ENCODE peak calls at places on chromosomes 2 and 18, in four cellular contexts. One of them, this sample, is unnamed.

GRCh38 chr18:56709463-56709862 is 58.3 kb downstream of the WDR7 start:
- DNase-seq in ovary: no peak
- DNase-seq in left lung: no peak
- DNase-seq in IMR-90: peak; percentile 90
- DNase-seq in this sample: no peak

GRCh38 chr2:88165604-88166003 is 4.5 kb upstream of the THNSL2 start:
- DNase-seq in ovary: no peak
- DNase-seq in left lung: no peak
- DNase-seq in IMR-90: no peak
- DNase-seq in this sample: no peak

GRCh38 chr18:363327-364115 is 95.7 kb upstream of the THOC1 start:
- DNase-seq in ovary: no peak
- DNase-seq in left lung: no peak
- DNase-seq in IMR-90: peak; percentile 20
- DNase-seq in this sample: no peak

GRCh38 chr2:17621781-17622180 is 81.3 kb downstream of the VSNL1 start:
- DNase-seq in ovary: no peak
- DNase-seq in left lung: no peak
- DNase-seq in IMR-90: peak; percentile 65
- DNase-seq in this sample: no peak

GRCh38 chr2:101332885-101333766 is 24.6 kb upstream of the RNF149 start:
- DNase-seq in ovary: no peak
- DNase-seq in left lung: no peak
- DNase-seq in IMR-90: no peak
- DNase-seq in this sample: no peak

GRCh38 chr2:213151437-213152064 is at the start of gene IKZF2:
- DNase-seq in ovary: peak; percentile 84
- DNase-seq in left lung: peak; percentile 85
- DNase-seq in IMR-90: peak; percentile 94
- DNase-seq in this sample: peak; percentile 93

GRCh38 chr2:16487686-16488085 is 177.9 kb downstream of the CYRIA start:
- DNase-seq in ovary: no peak
- DNase-seq in left lung: no peak
- DNase-seq in IMR-90: peak; percentile 13
- DNase-seq in this sample: no peak

GRCh38 chr2:42795871-42796301 is 3.5 kb upstream of the HAAO start:
- DNase-seq in ovary: no peak
- DNase-seq in left lung: no peak
- DNase-seq in IMR-90: peak; percentile 84
- DNase-seq in this sample: no peak

GRCh38 chr2:199315299-199316179 is 142.2 kb downstream of the SATB2 start:
- DNase-seq in ovary: no peak
- DNase-seq in left lung: no peak
- DNase-seq in IMR-90: peak; percentile 80
- DNase-seq in this sample: no peak

GRCh38 chr18:22194151-22194598 is 24.8 kb downstream of the GATA6 start:
- DNase-seq in ovary: peak; percentile 59
- DNase-seq in left lung: no peak
- DNase-seq in IMR-90: no peak
- DNase-seq in this sample: no peak

GRCh38 chr18:10949655-10950054 is 199.7 kb downstream of the PIEZO2 start:
- DNase-seq in ovary: no peak
- DNase-seq in left lung: no peak
- DNase-seq in IMR-90: peak; percentile 2
- DNase-seq in this sample: no peak

GRCh38 chr18:21911551-21911950 is 171.0 kb downstream of the MIB1 start:
- DNase-seq in ovary: no peak
- DNase-seq in left lung: no peak
- DNase-seq in IMR-90: no peak
- DNase-seq in this sample: no peak

GRCh38 chr18:11096411-11096810 is 53.0 kb downstream of the PIEZO2 start:
- DNase-seq in ovary: no peak
- DNase-seq in left lung: no peak
- DNase-seq in IMR-90: no peak
- DNase-seq in this sample: no peak

GRCh38 chr2:143282684-143283083 is 153.5 kb downstream of the ARHGAP15 start:
- DNase-seq in ovary: no peak
- DNase-seq in left lung: no peak
- DNase-seq in IMR-90: no peak
- DNase-seq in this sample: no peak

GRCh38 chr2:101473911-101474751 is 781 bp downstream of the RFX8 start:
- DNase-seq in ovary: peak; percentile 70
- DNase-seq in left lung: peak; percentile 63
- DNase-seq in IMR-90: peak; percentile 45
- DNase-seq in this sample: peak; percentile 69

GRCh38 chr2:46989491-46990230 is 74.1 kb upstream of the MCFD2 start:
- DNase-seq in ovary: no peak
- DNase-seq in left lung: no peak
- DNase-seq in IMR-90: no peak
- DNase-seq in this sample: no peak

GRCh38 chr2:88692187-88692586 is 714 bp downstream of the RPIA start:
- DNase-seq in ovary: no peak
- DNase-seq in left lung: peak; percentile 36
- DNase-seq in IMR-90: peak; percentile 7
- DNase-seq in this sample: peak; percentile 72

GRCh38 chr2:42449163-42450087 is 44.4 kb downstream of the KCNG3 start:
- DNase-seq in ovary: no peak
- DNase-seq in left lung: no peak
- DNase-seq in IMR-90: no peak
- DNase-seq in this sample: no peak

GRCh38 chr2:84888401-84889276 is 7.8 kb upstream of the TRABD2A start:
- DNase-seq in ovary: no peak
- DNase-seq in left lung: no peak
- DNase-seq in IMR-90: peak; percentile 83
- DNase-seq in this sample: no peak

GRCh38 chr2:28754321-28754720 is 2.7 kb downstream of the PPP1CB start:
- DNase-seq in ovary: no peak
- DNase-seq in left lung: no peak
- DNase-seq in IMR-90: peak; percentile 26
- DNase-seq in this sample: no peak

GRCh38 chr18:78884502-78884901 is 95.1 kb upstream of the SALL3 start:
- DNase-seq in ovary: no peak
- DNase-seq in left lung: no peak
- DNase-seq in IMR-90: no peak
- DNase-seq in this sample: no peak

GRCh38 chr2:230203110-230203676 is 16.6 kb downstream of the SP110 start:
- DNase-seq in ovary: no peak
- DNase-seq in left lung: no peak
- DNase-seq in IMR-90: no peak
- DNase-seq in this sample: no peak

GRCh38 chr2:6499691-6500090 is 366.0 kb downstream of the CMPK2 start:
- DNase-seq in ovary: no peak
- DNase-seq in left lung: no peak
- DNase-seq in IMR-90: no peak
- DNase-seq in this sample: no peak

GRCh38 chr2:127844973-127845372 is 13.0 kb downstream of the POLR2D start:
- DNase-seq in ovary: no peak
- DNase-seq in left lung: no peak
- DNase-seq in IMR-90: no peak
- DNase-seq in this sample: no peak

GRCh38 chr2:33032245-33032644 is 85.5 kb downstream of the LTBP1 start:
- DNase-seq in ovary: no peak
- DNase-seq in left lung: no peak
- DNase-seq in IMR-90: no peak
- DNase-seq in this sample: no peak

GRCh38 chr2:37675006-37675405 is 3.6 kb upstream of the CDC42EP3 start:
- DNase-seq in ovary: no peak
- DNase-seq in left lung: no peak
- DNase-seq in IMR-90: no peak
- DNase-seq in this sample: no peak

DNA sequence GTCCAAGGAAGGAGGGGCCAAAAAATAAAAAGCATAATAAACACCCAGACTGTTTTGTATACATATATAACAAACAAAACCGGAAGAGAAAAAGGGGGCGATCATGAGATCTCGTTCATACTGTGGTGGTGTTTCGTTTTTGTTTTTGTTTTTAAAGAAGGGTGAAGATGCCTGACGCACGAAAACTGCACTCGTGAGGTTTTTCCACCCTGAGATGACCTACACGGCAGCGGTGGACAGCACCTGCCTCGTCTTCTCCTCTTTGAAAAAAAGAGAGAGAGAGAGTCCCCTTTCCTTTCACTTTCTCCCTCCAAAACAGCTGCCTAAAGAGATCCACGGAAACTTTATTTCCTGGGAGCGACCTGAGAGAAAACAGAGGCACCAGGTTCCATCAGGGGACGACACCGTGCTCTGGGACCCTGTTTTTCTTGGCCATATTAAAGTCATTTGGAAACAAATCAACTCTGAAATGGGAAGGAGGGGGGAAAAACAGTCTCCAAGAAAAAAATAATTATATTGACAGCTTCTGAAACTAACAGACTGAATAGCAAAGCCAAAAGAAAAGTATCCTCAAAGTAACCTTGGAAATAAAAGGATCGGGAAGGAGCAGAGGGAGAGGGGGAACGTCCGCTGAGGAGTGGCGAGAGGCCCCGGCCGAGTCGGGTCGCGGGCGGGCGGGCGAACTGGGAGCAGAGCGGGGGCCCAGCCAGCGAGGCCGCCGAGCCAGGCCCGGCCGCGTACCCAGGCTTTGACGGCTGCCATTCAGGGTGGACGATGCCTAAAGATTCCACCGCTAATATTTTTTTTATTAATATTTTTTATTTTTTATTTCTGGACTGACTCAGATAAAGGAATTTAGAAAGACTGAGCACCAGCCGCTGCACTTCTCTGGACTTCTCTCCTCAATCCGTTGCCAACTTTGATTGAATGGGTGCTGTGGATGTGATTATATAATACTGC is 3.6 kb downstream of the POU3F3 start:
- DNase-seq in ovary: no peak
- DNase-seq in left lung: no peak
- DNase-seq in IMR-90: no peak
- DNase-seq in this sample: no peak
- H3K4me1 ChIP-seq in ovary: peaks cover 9% of the 10 kb centered on the region
- H3K4me1 ChIP-seq in left lung: peaks cover 49% of the 10 kb centered on the region
- H3K4me1 ChIP-seq in IMR-90: no peaks in the 10 kb centered on the region
- H3K4me1 ChIP-seq in this sample: peaks cover 12% of the 10 kb centered on the region

GRCh38 chr2:109597283-109597682 is 16.5 kb downstream of the SEPTIN10 start:
- DNase-seq in ovary: no peak
- DNase-seq in left lung: no peak
- DNase-seq in IMR-90: no peak
- DNase-seq in this sample: no peak
- H3K27ac ChIP-seq in ovary: no peak overlapping the region
- H3K27ac ChIP-seq in left lung: no peak overlapping the region
- H3K27ac ChIP-seq in IMR-90: no peak overlapping the region
- H3K27ac ChIP-seq in this sample: no peak overlapping the region

GRCh38 chr2:196268538-196269338 is 97.4 kb upstream of the STK17B start:
- DNase-seq in ovary: no peak
- DNase-seq in left lung: no peak
- DNase-seq in IMR-90: peak; percentile 74
- DNase-seq in this sample: no peak

GRCh38 chr2:196263181-196263747 is 91.9 kb upstream of the STK17B start:
- DNase-seq in ovary: no peak
- DNase-seq in left lung: no peak
- DNase-seq in IMR-90: peak; percentile 64
- DNase-seq in this sample: no peak

GRCh38 chr2:196266351-196266750 is 95.0 kb upstream of the STK17B start:
- DNase-seq in ovary: no peak
- DNase-seq in left lung: no peak
- DNase-seq in IMR-90: no peak
- DNase-seq in this sample: no peak

GRCh38 chr2:196268022-196268421 is 96.6 kb upstream of the STK17B start:
- DNase-seq in ovary: no peak
- DNase-seq in left lung: no peak
- DNase-seq in IMR-90: peak; percentile 48
- DNase-seq in this sample: no peak

GRCh38 chr2:196266855-196267254 is 95.5 kb upstream of the STK17B start:
- DNase-seq in ovary: no peak
- DNase-seq in left lung: no peak
- DNase-seq in IMR-90: no peak
- DNase-seq in this sample: no peak
- H3K4me1 ChIP-seq in ovary: no peaks in the 10 kb centered on the region
- H3K4me1 ChIP-seq in left lung: peaks cover 42% of the 10 kb centered on the region
- H3K4me1 ChIP-seq in IMR-90: peaks cover 2% of the 10 kb centered on the region
- H3K4me1 ChIP-seq in this sample: peaks cover 39% of the 10 kb centered on the region

GRCh38 chr2:203470371-203470770 is 64.7 kb downstream of the RAPH1 start:
- DNase-seq in ovary: no peak
- DNase-seq in left lung: no peak
- DNase-seq in IMR-90: no peak
- DNase-seq in this sample: no peak

GRCh38 chr2:203471323-203471722 is 63.8 kb downstream of the RAPH1 start:
- DNase-seq in ovary: no peak
- DNase-seq in left lung: no peak
- DNase-seq in IMR-90: no peak
- DNase-seq in this sample: no peak

DNA sequence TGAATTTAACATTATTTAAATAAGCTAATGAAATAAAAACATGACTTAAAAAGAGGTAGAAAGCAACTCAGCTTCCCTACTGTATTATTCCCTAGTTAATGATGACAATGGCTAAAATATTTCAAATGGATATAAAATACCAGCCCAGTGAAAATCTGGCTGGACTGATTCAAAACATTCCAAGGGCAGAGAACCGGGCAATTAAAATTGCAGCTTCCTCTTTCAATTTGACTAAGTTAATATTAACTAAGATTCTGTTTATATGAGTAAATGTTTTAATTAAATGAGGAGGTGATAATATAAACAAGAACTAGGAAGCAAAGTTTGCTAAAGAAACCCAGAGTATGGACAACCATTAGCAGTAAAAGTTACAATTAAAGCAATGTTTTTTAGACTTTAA is 65.5 kb downstream of the RAPH1 start:
- DNase-seq in ovary: no peak
- DNase-seq in left lung: no peak
- DNase-seq in IMR-90: no peak
- DNase-seq in this sample: no peak
- H3K27ac ChIP-seq in ovary: no peak overlapping the region
- H3K27ac ChIP-seq in left lung: no peak overlapping the region
- H3K27ac ChIP-seq in IMR-90: no peak overlapping the region
- H3K27ac ChIP-seq in this sample: no peak overlapping the region

DNA sequence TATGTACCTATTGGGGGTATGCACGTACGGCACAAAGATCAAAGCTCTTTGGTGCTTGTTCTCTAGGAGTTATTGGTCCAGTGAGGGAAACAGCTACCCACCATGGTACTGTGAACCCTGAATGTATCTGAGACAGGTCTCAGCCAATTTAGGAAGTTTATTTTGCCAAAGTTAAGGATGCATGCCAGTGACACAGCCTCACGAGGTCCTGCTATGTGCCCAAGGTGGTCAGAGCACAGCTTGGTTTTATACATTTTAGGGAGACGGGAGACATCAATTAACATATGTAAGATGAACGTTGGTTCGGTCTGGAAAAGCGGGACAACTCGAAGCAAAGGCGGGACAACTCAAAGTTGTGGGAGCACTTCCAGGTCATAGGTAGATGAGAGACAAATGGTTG is 75.8 kb downstream of the SOWAHC start:
- DNase-seq in ovary: peak; percentile 17
- DNase-seq in left lung: no peak
- DNase-seq in IMR-90: no peak
- DNase-seq in this sample: no peak
- H3K4me1 ChIP-seq in ovary: peaks cover 36% of the 10 kb centered on the region
- H3K4me1 ChIP-seq in left lung: peaks cover 14% of the 10 kb centered on the region
- H3K4me1 ChIP-seq in IMR-90: peaks cover 4% of the 10 kb centered on the region
- H3K4me1 ChIP-seq in this sample: peaks cover 25% of the 10 kb centered on the region